ENCODE peak calls at places on chromosomes 12 and 14, in four cellular contexts. One of them, this sample, is unnamed.

GRCh38 chr12:23084236-23084995 is 459.4 kb downstream of the ETNK1 start:
- DNase-seq in H1: no peak
- DNase-seq in mesendoderm: no peak
- DNase-seq in IMR-90: peak
- DNase-seq in this sample: no peak

GRCh38 chr14:100612879-100613455 is 25.8 kb upstream of the BEGAIN start:
- DNase-seq in H1: no peak
- DNase-seq in mesendoderm: no peak
- DNase-seq in IMR-90: no peak
- DNase-seq in this sample: no peak

GRCh38 chr14:37874429-37875109 is 279.1 kb downstream of the TTC6 start:
- DNase-seq in H1: peak
- DNase-seq in mesendoderm: peak
- DNase-seq in IMR-90: peak
- DNase-seq in this sample: peak

GRCh38 chr12:47071241-47071852 is 8.1 kb upstream of the PCED1B start:
- DNase-seq in H1: no peak
- DNase-seq in mesendoderm: peak
- DNase-seq in IMR-90: no peak
- DNase-seq in this sample: peak

GRCh38 chr14:103519043-103519836 is 3.4 kb downstream of the CKB start:
- DNase-seq in H1: no peak
- DNase-seq in mesendoderm: peak
- DNase-seq in IMR-90: no peak
- DNase-seq in this sample: no peak

GRCh38 chr12:24778486-24779304 is 170.2 kb downstream of the BCAT1 start:
- DNase-seq in H1: no peak
- DNase-seq in mesendoderm: peak
- DNase-seq in IMR-90: peak
- DNase-seq in this sample: no peak

GRCh38 chr12:22527999-22528398 is 16.3 kb downstream of the C2CD5 start:
- DNase-seq in H1: no peak
- DNase-seq in mesendoderm: no peak
- DNase-seq in IMR-90: peak
- DNase-seq in this sample: no peak

GRCh38 chr12:131543040-131543439 is 167.8 kb upstream of the SFSWAP start:
- DNase-seq in H1: no peak
- DNase-seq in mesendoderm: no peak
- DNase-seq in IMR-90: no peak
- DNase-seq in this sample: no peak

GRCh38 chr14:31172084-31172483 is 35.5 kb downstream of the HECTD1 start:
- DNase-seq in H1: no peak
- DNase-seq in mesendoderm: no peak
- DNase-seq in IMR-90: peak
- DNase-seq in this sample: no peak

GRCh38 chr14:43475762-43476161 is 1031.3 kb downstream of the FSCB start:
- DNase-seq in H1: no peak
- DNase-seq in mesendoderm: no peak
- DNase-seq in IMR-90: no peak
- DNase-seq in this sample: no peak

GRCh38 chr12:108649668-108650067 is 16.0 kb upstream of the SELPLG start:
- DNase-seq in H1: no peak
- DNase-seq in mesendoderm: no peak
- DNase-seq in IMR-90: peak
- DNase-seq in this sample: no peak

GRCh38 chr12:62899568-62900390 is 35.2 kb downstream of the PPM1H start:
- DNase-seq in H1: no peak
- DNase-seq in mesendoderm: no peak
- DNase-seq in IMR-90: no peak
- DNase-seq in this sample: no peak

GRCh38 chr12:26798013-26798412 is 35.0 kb downstream of the ITPR2 start:
- DNase-seq in H1: no peak
- DNase-seq in mesendoderm: no peak
- DNase-seq in IMR-90: peak
- DNase-seq in this sample: no peak

GRCh38 chr12:102811125-102811737 is 105.8 kb downstream of the PAH start:
- DNase-seq in H1: no peak
- DNase-seq in mesendoderm: peak
- DNase-seq in IMR-90: no peak
- DNase-seq in this sample: peak

GRCh38 chr12:125280482-125281377 is 215.5 kb downstream of the AACS start:
- DNase-seq in H1: peak
- DNase-seq in mesendoderm: peak
- DNase-seq in IMR-90: no peak
- DNase-seq in this sample: peak

GRCh38 chr12:15404485-15404884 is 82.2 kb downstream of the PTPRO start:
- DNase-seq in H1: no peak
- DNase-seq in mesendoderm: no peak
- DNase-seq in IMR-90: no peak
- DNase-seq in this sample: no peak

GRCh38 chr14:59482471-59483331 is 1.5 kb downstream of the L3HYPDH start:
- DNase-seq in H1: no peak
- DNase-seq in mesendoderm: peak
- DNase-seq in IMR-90: peak
- DNase-seq in this sample: no peak

GRCh38 chr12:111256629-111257434 is 112.1 kb downstream of the PHETA1 start:
- DNase-seq in H1: no peak
- DNase-seq in mesendoderm: no peak
- DNase-seq in IMR-90: no peak
- DNase-seq in this sample: no peak

GRCh38 chr12:15527201-15527782 is 205.0 kb downstream of the PTPRO start:
- DNase-seq in H1: no peak
- DNase-seq in mesendoderm: peak
- DNase-seq in IMR-90: peak
- DNase-seq in this sample: peak

DNA sequence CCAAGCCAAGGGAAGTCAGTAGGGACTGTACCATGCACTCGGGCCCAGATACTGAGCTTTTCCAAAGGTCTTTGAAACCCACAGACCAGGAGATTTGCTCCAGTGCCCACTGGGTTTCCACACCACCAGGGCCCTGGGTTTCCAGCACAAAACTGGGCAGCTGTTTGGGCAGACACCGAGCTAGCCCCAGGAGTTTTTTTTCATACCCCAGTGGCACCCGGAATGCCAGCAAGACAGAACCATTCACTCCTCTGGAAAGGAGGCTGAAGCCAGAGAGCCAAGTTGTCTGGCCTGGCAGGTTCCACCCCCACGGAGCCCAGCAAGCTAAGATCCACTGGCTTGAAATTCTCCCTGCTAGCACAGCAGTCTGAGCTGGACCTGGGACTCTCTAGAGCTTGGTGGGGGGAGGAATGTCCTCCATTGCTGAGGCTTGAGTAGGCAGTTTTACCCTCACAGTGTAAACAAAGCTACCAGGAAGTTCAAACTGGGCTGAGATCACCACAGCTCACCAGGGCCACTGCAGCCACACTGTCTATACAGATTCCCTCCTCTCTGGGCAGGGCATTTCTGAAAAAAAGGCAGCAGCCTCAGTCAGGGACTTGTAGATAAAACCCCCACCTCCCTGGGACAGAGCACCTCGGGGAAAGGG is 793.7 kb downstream of the RPS29 start:
- DNase-seq in H1: no peak
- DNase-seq in mesendoderm: peak
- DNase-seq in IMR-90: peak
- DNase-seq in this sample: peak
- H3K27ac ChIP-seq in H1: no peak
- H3K27ac ChIP-seq in mesendoderm: peak
- H3K27ac ChIP-seq in IMR-90: no peak
- H3K27ac ChIP-seq in this sample: no peak

DNA sequence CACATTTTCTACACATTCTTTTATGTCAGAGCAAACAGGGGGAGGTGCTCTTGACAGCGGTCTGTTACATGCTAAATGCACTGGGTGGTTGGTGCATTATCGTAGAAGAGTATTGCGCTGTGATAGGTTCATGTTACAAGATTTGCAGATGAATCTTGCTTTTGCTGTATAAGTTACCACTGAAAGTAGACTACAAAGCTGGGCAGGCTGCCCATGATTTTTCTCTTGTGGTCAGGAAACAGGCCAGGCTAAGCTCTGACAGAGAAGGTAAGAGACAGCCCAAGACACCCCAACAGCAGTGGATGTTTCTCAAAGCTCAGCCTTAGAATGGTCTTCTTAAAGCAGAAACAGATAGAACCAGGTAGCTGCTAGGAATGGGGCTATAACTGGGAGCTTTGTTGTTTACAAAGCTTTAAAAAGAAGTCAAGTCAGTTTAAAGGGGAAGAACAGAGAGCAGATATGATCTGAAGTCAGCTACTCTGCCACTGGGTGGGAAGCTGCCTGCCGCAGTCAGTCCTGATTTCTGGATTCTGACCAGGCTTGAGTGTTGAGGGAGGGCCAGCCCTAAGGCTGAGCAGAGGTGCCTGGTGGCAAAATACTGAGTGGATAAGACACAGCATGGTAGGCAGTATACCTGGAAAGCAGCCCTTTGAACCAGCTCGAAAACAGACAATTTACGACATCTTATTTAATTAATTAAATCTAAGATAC is 9.4 kb downstream of the KCNA1 start:
- DNase-seq in H1: no peak
- DNase-seq in mesendoderm: no peak
- DNase-seq in IMR-90: no peak
- DNase-seq in this sample: no peak
- H3K18ac ChIP-seq in H1: no peak
- H3K18ac ChIP-seq in mesendoderm: no peak
- H3K18ac ChIP-seq in IMR-90: no peak
- H3K18ac ChIP-seq in this sample: no peak

GRCh38 chr14:56709201-56709600 is 101.1 kb downstream of the OTX2 start:
- DNase-seq in H1: no peak
- DNase-seq in mesendoderm: peak
- DNase-seq in IMR-90: no peak
- DNase-seq in this sample: no peak
- H3K56ac ChIP-seq in H1: no peak
- H3K56ac ChIP-seq in mesendoderm: peak
- H3K56ac ChIP-seq in IMR-90: no peak
- H3K56ac ChIP-seq in this sample: no peak

GRCh38 chr12:52020126-52020525 is 13.4 kb downstream of the TAMALIN start:
- DNase-seq in H1: no peak
- DNase-seq in mesendoderm: no peak
- DNase-seq in IMR-90: no peak
- DNase-seq in this sample: no peak
- H3K27ac ChIP-seq in H1: no peak
- H3K27ac ChIP-seq in mesendoderm: no peak
- H3K27ac ChIP-seq in IMR-90: no peak
- H3K27ac ChIP-seq in this sample: no peak